ENCODE peak calls at places on chromosomes 2 and 18, in four cellular contexts. V is GM23338, X is kidney, S is mesendoderm. I is an unnamed sample.

GRCh38 chr18:23259701-23260661 is 124.7 kb downstream of the CABLES1 start:
- DNase-seq in V (peak; percentile 80), X (peak; percentile 95), S (peak; percentile 99), I (peak; percentile 81)

GRCh38 chr2:20231632-20232031 is 6.7 kb upstream of the SDC1 start:
- DNase-seq in V (peak; percentile 64), X (peak; percentile 93), S (peak; percentile 89), I (peak; percentile 97)

GRCh38 chr18:12397254-12397653 is 10.5 kb upstream of the PRELID3A start:
- DNase-seq in V (no peak), X (no peak), S (no peak), I (no peak)

GRCh38 chr2:14420851-14421250 is 211.7 kb upstream of the LRATD1 start:
- DNase-seq in V (no peak), X (no peak), S (no peak), I (no peak)

GRCh38 chr2:214215107-214215506 is 195.7 kb upstream of the VWC2L start:
- DNase-seq in V (no peak), X (no peak), S (no peak), I (no peak)

GRCh38 chr2:30272761-30273573 is 41.6 kb downstream of the LBH start:
- DNase-seq in V (no peak), X (no peak), S (peak; percentile 74), I (peak; percentile 59)

GRCh38 chr2:149068996-149069888 is 30.7 kb downstream of the LYPD6B start:
- DNase-seq in V (no peak), X (no peak), S (no peak), I (no peak)

GRCh38 chr2:100978582-100979051 is 23.5 kb upstream of the RPL31 start:
- DNase-seq in V (no peak), X (no peak), S (no peak), I (no peak)

GRCh38 chr18:31042391-31043181 is at the start of gene DSC3:
- DNase-seq in V (peak; percentile 73), X (peak; percentile 68), S (peak; percentile 74), I (peak; percentile 60)

GRCh38 chr2:122643725-122644329 is 888.4 kb downstream of the TSN start:
- DNase-seq in V (no peak), X (no peak), S (no peak), I (no peak)

GRCh38 chr2:239873656-239874635 is 151.2 kb downstream of the NDUFA10 start:
- DNase-seq in V (no peak), X (no peak), S (no peak), I (no peak)

GRCh38 chr2:45458909-45459563 is 152.0 kb downstream of the SRBD1 start:
- DNase-seq in V (peak; percentile 50), X (no peak), S (peak; percentile 88), I (peak; percentile 78)

GRCh38 chr2:19652811-19653210 is 249.0 kb downstream of the TTC32 start:
- DNase-seq in V (no peak), X (no peak), S (no peak), I (no peak)

GRCh38 chr18:51621103-51621969 is 423.9 kb upstream of the MEX3C start:
- DNase-seq in V (peak; percentile 83), X (no peak), S (peak; percentile 77), I (peak; percentile 33)

GRCh38 chr2:74414913-74415761 is 6.3 kb downstream of the C2orf81 start:
- DNase-seq in V (peak; percentile 81), X (peak; percentile 84), S (no peak), I (peak; percentile 37)

GRCh38 chr2:137952586-137953129 is 11.6 kb upstream of the HNMT start:
- DNase-seq in V (no peak), X (no peak), S (peak; percentile 39), I (peak; percentile 17)

GRCh38 chr2:212974692-212975091 is 176.7 kb downstream of the IKZF2 start:
- DNase-seq in V (no peak), X (no peak), S (no peak), I (no peak)

GRCh38 chr2:235381261-235381912 is 112.5 kb upstream of the AGAP1 start:
- DNase-seq in V (no peak), X (no peak), S (no peak), I (no peak)

GRCh38 chr2:20935168-20935567 is 108.7 kb downstream of the APOB start:
- DNase-seq in V (no peak), X (no peak), S (no peak), I (no peak)

GRCh38 chr2:182550234-182550633 is 123.4 kb upstream of the PDE1A start:
- DNase-seq in V (no peak), X (no peak), S (no peak), I (no peak)

GRCh38 chr2:100592226-100592625 is 29.4 kb downstream of the PDCL3 start:
- DNase-seq in V (no peak), X (no peak), S (no peak), I (no peak)

GRCh38 chr2:11019614-11020013 is 107.9 kb downstream of the KCNF1 start:
- DNase-seq in V (no peak), X (no peak), S (no peak), I (no peak)

GRCh38 chr2:7020059-7020458 is 102.8 kb downstream of the RNF144A start:
- DNase-seq in V (no peak), X (peak; percentile 51), S (peak; percentile 25), I (no peak)
- H3K4me1 ChIP-seq in V (no peaks in the 10 kb centered on the region), X (peaks cover 4% of the 10 kb centered on the region), S (no peaks in the 10 kb centered on the region), I (no peaks in the 10 kb centered on the region)

GRCh38 chr2:229752970-229753729 is 38.8 kb upstream of the DNER start:
- DNase-seq in V (peak; percentile 28), X (no peak), S (no peak), I (no peak)
- H3K27ac ChIP-seq in V (no peak overlapping the region), X (no peak overlapping the region), S (no peak overlapping the region), I (no peak overlapping the region)

GRCh38 chr18:79506191-79507075 is 110.7 kb downstream of the NFATC1 start:
- DNase-seq in V (no peak), X (peak; percentile 77), S (peak; percentile 89), I (no peak)
- H3K4me3 ChIP-seq in V (no peak overlapping the region), X (peak overlapping the region; percentile 60), S (no peak overlapping the region), I (no peak overlapping the region)

GRCh38 chr2:1609706-1610485 is 134.4 kb downstream of the PXDN start:
- DNase-seq in V (no peak), X (peak; percentile 67), S (no peak), I (no peak)
- H3K4me1 ChIP-seq in V (peaks cover 29% of the 10 kb centered on the region), X (no peaks in the 10 kb centered on the region), S (peaks cover 17% of the 10 kb centered on the region), I (no peaks in the 10 kb centered on the region)

DNA sequence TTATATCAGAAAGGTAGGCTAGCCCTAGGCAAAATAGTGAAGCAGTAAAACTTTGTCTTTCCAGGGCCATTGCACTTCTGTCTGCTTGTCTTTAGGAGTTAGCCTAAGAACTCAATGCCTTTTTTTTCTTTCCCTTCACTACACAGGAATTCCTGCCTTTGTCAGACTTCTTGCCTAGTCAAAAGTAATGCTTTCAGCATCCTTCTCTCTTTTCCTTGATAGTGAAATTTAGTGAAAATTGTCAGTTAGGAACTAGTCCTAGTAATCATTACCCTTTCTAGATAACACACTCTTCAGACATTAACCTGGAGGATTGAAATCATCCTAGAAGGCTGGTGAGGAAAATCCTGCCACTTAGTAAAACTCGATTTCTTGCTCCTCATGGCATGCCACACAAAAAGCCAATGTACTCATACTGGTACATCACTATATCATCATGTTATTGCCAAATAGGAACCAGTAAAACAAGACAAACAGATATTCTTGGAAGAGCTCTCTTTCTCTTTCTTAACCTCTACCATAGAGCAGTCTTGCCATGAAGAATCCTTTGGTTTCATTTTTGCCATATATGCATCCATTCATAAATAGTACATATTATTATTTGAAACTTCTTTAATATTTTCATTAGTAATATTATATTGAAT is 320.5 kb downstream of the CTNNA2 start:
- DNase-seq in V (peak; percentile 60), X (no peak), S (peak; percentile 16), I (no peak)
- H3K27ac ChIP-seq in V (peak overlapping the region; percentile 94), X (no peak overlapping the region), S (no peak overlapping the region), I (no peak overlapping the region)

GRCh38 chr2:193867454-193867853 is 1672.7 kb upstream of the TMEFF2 start:
- DNase-seq in V (no peak), X (no peak), S (no peak), I (no peak)

GRCh38 chr2:193861557-193861956 is 1666.8 kb upstream of the TMEFF2 start:
- DNase-seq in V (no peak), X (no peak), S (no peak), I (no peak)
- H3K4me3 ChIP-seq in V (no peak overlapping the region), X (no peak overlapping the region), S (no peak overlapping the region), I (no peak overlapping the region)